ENCODE peak calls at places on chromosomes 13 and 19, in nine cellular contexts. H, D, P, S, W, K, A, B and O are unnamed samples.

GRCh38 chr19:6721773-6722172 is 1.3 kb upstream of the C3 start:
- DNase-seq in B (no peak), A (peak), D (no peak), P (no peak), W (no peak), H (no peak), K (no peak), S (no peak), O (no peak)

GRCh38 chr13:99080131-99080530 is 102.3 kb upstream of the DOCK9 start:
- DNase-seq in H (no peak), P (no peak), A (no peak), D (no peak), K (no peak), W (no peak), S (no peak), B (no peak), O (no peak)

GRCh38 chr13:44768775-44769578 is 192.8 kb upstream of the TSC22D1 start:
- DNase-seq in S (no peak), P (no peak), H (peak), K (peak), A (no peak), B (no peak), D (no peak), W (no peak), O (peak)

GRCh38 chr13:19155321-19155861 is 26.2 kb downstream of the TUBA3C start:
- DNase-seq in S (no peak), P (no peak), A (no peak), B (peak), W (no peak), H (no peak), D (no peak), K (no peak), O (no peak)

GRCh38 chr13:98997051-98997730 is 19.3 kb upstream of the DOCK9 start:
- DNase-seq in A (no peak), W (no peak), B (no peak), P (no peak), D (no peak), S (no peak), H (no peak), K (no peak), O (no peak)

GRCh38 chr13:99582511-99582910 is 81.2 kb downstream of the TM9SF2 start:
- DNase-seq in S (no peak), W (no peak), P (no peak), A (no peak), K (no peak), D (no peak), B (no peak), H (no peak), O (no peak)

GRCh38 chr13:49502954-49503353 is 7.2 kb downstream of the PHF11 start:
- DNase-seq in H (no peak), D (no peak), B (no peak), A (no peak), S (no peak), P (no peak), W (no peak), K (no peak), O (peak)

GRCh38 chr19:11091343-11092153 is 2.3 kb downstream of the LDLR start:
- DNase-seq in H (peak), B (no peak), W (peak), D (no peak), A (no peak), S (no peak), K (peak), P (peak), O (peak)

GRCh38 chr13:27406178-27406939 is 18.1 kb upstream of the GTF3A start:
- DNase-seq in P (no peak), D (peak), W (peak), H (peak), K (peak), B (peak), S (peak), A (peak), O (peak)

GRCh38 chr19:3266792-3267469 is 42.5 kb downstream of the CELF5 start:
- DNase-seq in W (no peak), P (no peak), D (no peak), S (no peak), K (no peak), B (no peak), A (no peak), H (no peak), O (no peak)

GRCh38 chr19:17079710-17080440 is 4.3 kb downstream of the MYO9B start:
- DNase-seq in D (peak), S (peak), A (peak), H (peak), W (no peak), K (peak), P (peak), B (peak), O (peak)

GRCh38 chr19:38692458-38693379 is 45.3 kb downstream of the ACTN4 start:
- DNase-seq in D (peak), K (no peak), B (no peak), H (no peak), A (no peak), W (peak), P (no peak), S (peak), O (peak)

GRCh38 chr19:6476155-6476895 is 5.3 kb downstream of the DENND1C start:
- DNase-seq in H (peak), B (peak), K (peak), P (peak), S (peak), D (peak), W (peak), A (peak), O (peak)

GRCh38 chr13:111385182-111385857 is 64.9 kb downstream of the TEX29 start:
- DNase-seq in K (no peak), W (no peak), P (no peak), D (no peak), B (no peak), A (no peak), S (no peak), H (no peak), O (no peak)

GRCh38 chr13:83532809-83533208 is 349.5 kb downstream of the SLITRK1 start:
- DNase-seq in A (no peak), P (no peak), S (no peak), D (no peak), H (no peak), W (no peak), K (no peak), B (no peak), O (no peak)

GRCh38 chr13:102721800-102722231 is 27.0 kb upstream of the METTL21C start:
- DNase-seq in K (no peak), P (no peak), W (no peak), D (no peak), A (no peak), B (no peak), H (no peak), S (no peak), O (peak)

GRCh38 chr13:27562457-27562856 is 57.9 kb downstream of the LNX2 start:
- DNase-seq in H (no peak), B (no peak), P (no peak), S (no peak), W (no peak), A (no peak), K (no peak), D (no peak), O (no peak)

GRCh38 chr13:111046590-111047141 is 68.4 kb upstream of the ARHGEF7 start:
- DNase-seq in P (no peak), K (no peak), D (no peak), B (peak), H (no peak), S (no peak), W (no peak), A (no peak), O (peak)

GRCh38 chr19:42270346-42271044 is 1.4 kb downstream of the CIC start:
- DNase-seq in A (peak), S (no peak), D (peak), K (no peak), H (peak), P (no peak), W (no peak), B (peak), O (peak)

GRCh38 chr13:49651775-49652690 is 23.7 kb downstream of the ARL11 start:
- DNase-seq in K (no peak), W (no peak), A (no peak), D (no peak), H (no peak), P (no peak), B (no peak), S (no peak), O (no peak)

GRCh38 chr13:75870397-75870801 is 234.3 kb downstream of the LMO7 start:
- DNase-seq in P (no peak), D (peak), A (peak), W (peak), S (peak), K (peak), H (peak), B (peak), O (peak)

GRCh38 chr19:41373993-41374392 is 2.3 kb upstream of the TMEM91 start:
- DNase-seq in W (no peak), S (no peak), D (peak), H (no peak), B (no peak), A (no peak), K (peak), P (no peak), O (peak)

GRCh38 chr13:24308488-24309020 is 826 bp upstream of the C1QTNF9 start:
- DNase-seq in H (no peak), P (no peak), K (no peak), B (no peak), A (no peak), D (no peak), W (no peak), S (no peak), O (no peak)

GRCh38 chr19:51733742-51734522 is 10.1 kb upstream of the HAS1 start:
- DNase-seq in P (no peak), W (peak), D (no peak), S (no peak), K (no peak), A (no peak), H (no peak), B (no peak), O (no peak)

GRCh38 chr13:28040977-28041376 is 52.5 kb upstream of the URAD start:
- DNase-seq in D (no peak), P (no peak), A (no peak), H (no peak), S (no peak), W (no peak), B (no peak), K (no peak), O (no peak)

GRCh38 chr13:111123221-111123620 is 8.1 kb downstream of the ARHGEF7 start:
- DNase-seq in B (no peak), S (no peak), D (peak), K (no peak), P (no peak), W (no peak), H (no peak), A (no peak), O (no peak)

GRCh38 chr19:2223959-2224358 is 12.2 kb downstream of the PLEKHJ1 start:
- DNase-seq in D (no peak), H (no peak), P (no peak), B (no peak), W (no peak), S (no peak), K (no peak), A (peak), O (no peak)

GRCh38 chr19:14160017-14160703 is 23.8 kb upstream of the ASF1B start:
- DNase-seq in S (no peak), W (no peak), K (no peak), H (no peak), B (no peak), D (no peak), A (no peak), P (no peak), O (no peak)

GRCh38 chr13:31538067-31539042 is 201.0 kb upstream of the RXFP2 start:
- DNase-seq in K (peak), A (no peak), B (no peak), S (peak), D (peak), P (peak), H (peak), W (peak), O (peak)

GRCh38 chr13:48037346-48038173 is at the start of gene NUDT15:
- DNase-seq in A (peak), D (peak), S (peak), H (peak), P (peak), K (peak), B (peak), W (peak), O (peak)

GRCh38 chr13:48043789-48044503 is 6.4 kb downstream of the NUDT15 start:
- DNase-seq in S (no peak), D (no peak), A (no peak), H (peak), P (no peak), W (no peak), K (no peak), B (no peak), O (peak)

GRCh38 chr13:48042889-48043288 is 5.4 kb downstream of the NUDT15 start:
- DNase-seq in K (no peak), S (no peak), B (no peak), W (no peak), P (no peak), H (no peak), A (no peak), D (no peak), O (no peak)

GRCh38 chr13:48040059-48040458 is 2.5 kb downstream of the NUDT15 start:
- DNase-seq in D (no peak), H (no peak), P (no peak), B (no peak), K (no peak), A (no peak), W (no peak), S (no peak), O (no peak)

GRCh38 chr13:48038763-48039162 is 1.2 kb downstream of the NUDT15 start:
- DNase-seq in K (no peak), D (peak), P (no peak), A (peak), B (no peak), S (peak), H (peak), W (peak), O (peak)
- TF ChIP-seq EZH2phosphoT487 in K (no peak), D (no peak), P (no peak), A (no peak), B (no peak), S (no peak), H (no peak), W (no peak), O (no peak)

GRCh38 chr19:57248646-57249045 is 8.2 kb downstream of the ZNF805 start:
- DNase-seq in D (no peak), K (no peak), W (no peak), B (no peak), S (no peak), H (no peak), P (no peak), A (no peak), O (no peak)
- TF ChIP-seq EZH2phosphoT487 in D (no peak), K (no peak), W (no peak), B (no peak), S (no peak), H (no peak), P (no peak), A (no peak), O (no peak)

GRCh38 chr13:73952683-73953082 is 181.5 kb downstream of the KLF12 start:
- DNase-seq in B (no peak), W (no peak), K (no peak), A (no peak), P (no peak), H (no peak), S (no peak), D (no peak), O (peak)
- TF ChIP-seq EZH2phosphoT487 in B (no peak), W (no peak), K (no peak), A (no peak), P (no peak), H (no peak), S (no peak), D (no peak), O (no peak)

DNA sequence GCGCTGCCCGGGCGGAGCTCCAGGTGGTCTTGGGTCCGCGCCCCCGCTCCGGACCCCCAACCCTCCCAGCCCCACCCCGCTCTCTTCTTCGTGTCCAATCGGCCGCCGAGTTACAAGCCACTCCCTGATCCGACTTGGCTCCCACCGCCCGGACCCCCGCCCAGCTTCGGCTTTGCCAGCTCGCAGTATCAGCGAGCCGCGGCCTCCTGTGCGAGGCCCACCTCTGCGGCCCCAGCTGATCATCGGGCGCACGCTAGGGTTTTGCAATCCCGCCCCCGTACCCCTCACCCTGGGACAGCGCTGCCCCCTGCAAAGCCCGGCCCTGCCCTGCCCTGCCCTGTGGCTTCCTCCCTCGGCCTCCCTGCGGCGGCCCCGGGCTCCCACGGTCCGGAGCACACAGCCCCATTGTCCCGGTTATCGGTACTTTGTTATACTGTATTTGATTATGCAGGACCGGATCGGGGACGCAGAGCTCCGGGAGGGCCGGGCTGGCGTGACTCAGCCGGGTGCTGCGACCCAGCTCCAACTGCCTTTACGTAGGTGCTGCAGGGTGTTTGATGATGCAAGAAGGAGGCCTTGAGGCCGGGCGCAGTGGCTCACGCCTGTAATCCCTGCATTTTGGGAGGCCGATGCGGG is 597 bp upstream of the LPAR2 start:
- DNase-seq in K (peak), P (peak), S (peak), H (peak), W (peak), B (no peak), D (peak), A (no peak), O (peak)
- TF ChIP-seq EZH2phosphoT487 in K (no peak), P (no peak), S (no peak), H (no peak), W (no peak), B (no peak), D (no peak), A (no peak), O (no peak)

GRCh38 chr13:42056585-42056984 is 8.1 kb downstream of the DGKH start:
- DNase-seq in H (no peak), W (no peak), D (no peak), K (no peak), A (no peak), S (no peak), P (no peak), B (no peak), O (no peak)
- TF ChIP-seq EZH2phosphoT487 in H (no peak), W (no peak), D (no peak), K (no peak), A (no peak), S (no peak), P (no peak), B (no peak), O (no peak)

DNA sequence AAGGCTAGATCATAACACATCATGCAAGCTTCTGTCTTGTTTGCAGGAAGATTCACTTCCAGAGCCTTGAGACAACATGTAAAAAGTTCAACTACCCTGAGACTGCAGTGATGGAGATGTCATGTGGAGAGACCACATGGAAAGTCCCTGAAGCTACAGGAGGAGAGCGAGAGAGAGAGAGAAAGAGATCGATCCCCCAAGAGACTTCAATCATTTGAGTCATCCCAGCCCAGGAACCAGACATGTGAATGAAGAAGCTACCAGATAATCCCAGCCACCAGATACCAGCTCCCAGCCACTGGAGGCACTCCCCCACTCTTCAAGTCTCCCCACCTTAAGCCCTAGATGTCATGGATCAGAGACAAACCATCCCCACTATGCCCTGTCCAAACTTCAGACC is 10.7 kb upstream of the EVI5L start:
- DNase-seq in P (no peak), K (no peak), D (no peak), S (no peak), H (no peak), W (no peak), A (no peak), B (no peak), O (no peak)
- TF ChIP-seq EZH2phosphoT487 in P (no peak), K (no peak), D (no peak), S (no peak), H (no peak), W (no peak), A (no peak), B (no peak), O (no peak)